ENCODE peak calls at places on chromosomes 13 and 19, in nine cellular contexts. I, D, T, W, E, V, P, M and B are unnamed samples.

GRCh38 chr19:5343848-5344247 is 3.2 kb upstream of the PTPRS start:
- DNase-seq in E (peak), P (no peak), D (no peak), I (no peak), W (no peak), M (no peak), T (no peak), V (no peak), B (no peak)

GRCh38 chr13:108924154-108924940 is 294.9 kb downstream of the MYO16 start:
- DNase-seq in V (no peak), W (no peak), E (no peak), M (peak), I (no peak), P (no peak), D (no peak), T (no peak), B (no peak)

GRCh38 chr19:34555447-34555846 is 73.9 kb downstream of the WTIP start:
- DNase-seq in P (no peak), D (no peak), T (no peak), E (no peak), M (peak), W (no peak), I (no peak), V (no peak), B (no peak)

GRCh38 chr19:45179063-45179847 is 671 bp downstream of the BLOC1S3 start:
- DNase-seq in I (peak), P (peak), V (peak), D (peak), E (no peak), W (no peak), T (no peak), M (no peak), B (peak)

GRCh38 chr19:23116802-23117571 is at the start of gene ZNF730:
- DNase-seq in P (peak), V (peak), M (no peak), D (peak), E (no peak), T (peak), W (peak), I (peak), B (no peak)

GRCh38 chr19:49806613-49806946 is 6.5 kb downstream of the FUZ start:
- DNase-seq in D (no peak), E (no peak), I (no peak), P (no peak), V (no peak), M (no peak), T (no peak), W (no peak), B (no peak)

GRCh38 chr19:38781058-38781457 is 7.7 kb upstream of the LGALS7 start:
- DNase-seq in W (no peak), T (no peak), I (no peak), E (no peak), M (no peak), D (no peak), V (no peak), P (no peak), B (no peak)

GRCh38 chr13:48275507-48275906 is 28.0 kb upstream of the RB1 start:
- DNase-seq in M (no peak), W (no peak), I (no peak), P (no peak), E (no peak), D (no peak), V (no peak), T (no peak), B (no peak)

GRCh38 chr19:3275583-3276340 is 51.3 kb downstream of the CELF5 start:
- DNase-seq in T (peak), P (peak), M (peak), I (peak), W (peak), E (peak), V (peak), D (peak), B (no peak)

GRCh38 chr19:1287622-1288527 is 2.2 kb downstream of the EFNA2 start:
- DNase-seq in D (no peak), W (no peak), V (no peak), E (no peak), T (no peak), P (no peak), I (no peak), M (no peak), B (no peak)

GRCh38 chr13:51066091-51066831 is 44.8 kb downstream of the C13orf42 start:
- DNase-seq in V (no peak), E (no peak), D (no peak), I (no peak), T (no peak), W (no peak), P (no peak), M (peak), B (no peak)

GRCh38 chr19:23957660-23958281 is 43.1 kb downstream of the ZNF726 start:
- DNase-seq in T (no peak), I (no peak), V (no peak), D (no peak), W (peak), M (peak), E (no peak), P (no peak), B (no peak)

GRCh38 chr13:27976362-27977177 is 7.5 kb upstream of the CDX2 start:
- DNase-seq in M (no peak), I (no peak), P (no peak), T (no peak), D (no peak), W (no peak), V (no peak), E (no peak), B (no peak)

GRCh38 chr19:51179297-51179696 is 37.2 kb downstream of the SIGLEC7 start:
- DNase-seq in W (no peak), P (no peak), T (no peak), V (no peak), I (no peak), E (no peak), D (no peak), M (no peak), B (no peak)

GRCh38 chr13:109945206-109945960 is 159.0 kb upstream of the IRS2 start:
- DNase-seq in W (no peak), M (peak), D (no peak), I (no peak), E (no peak), T (no peak), P (no peak), V (no peak), B (no peak)

GRCh38 chr19:17327654-17328516 is 6.8 kb downstream of the ANO8 start:
- DNase-seq in V (peak), P (no peak), M (no peak), W (no peak), E (no peak), I (peak), D (no peak), T (peak), B (no peak)

GRCh38 chr13:90562388-90562787 is 785.1 kb upstream of the MIR17HG start:
- DNase-seq in E (no peak), T (no peak), D (no peak), I (no peak), P (no peak), V (no peak), W (peak), M (no peak), B (no peak)

GRCh38 chr19:33175886-33176669 is 18.1 kb upstream of the LRP3 start:
- DNase-seq in M (peak), P (no peak), E (no peak), T (peak), W (peak), I (peak), D (peak), V (no peak), B (no peak)

GRCh38 chr19:36418287-36419001 is at the start of gene ZFP82:
- DNase-seq in W (peak), T (peak), M (peak), E (peak), D (peak), P (peak), V (peak), I (peak), B (peak)

GRCh38 chr19:41705393-41706174 is 2.8 kb upstream of the CEACAM5 start:
- DNase-seq in T (no peak), V (peak), I (no peak), P (no peak), D (no peak), M (no peak), E (no peak), W (no peak), B (peak)

GRCh38 chr19:5058456-5059190 is 89.7 kb downstream of the KDM4B start:
- DNase-seq in T (no peak), W (no peak), D (no peak), I (no peak), P (peak), E (peak), V (no peak), M (peak), B (no peak)

GRCh38 chr19:49150106-49150943 is 4.9 kb downstream of the HRC start:
- DNase-seq in D (peak), T (peak), M (peak), W (peak), I (no peak), E (peak), P (peak), V (peak), B (peak)

GRCh38 chr13:73945871-73946270 is 188.3 kb downstream of the KLF12 start:
- DNase-seq in P (no peak), I (no peak), T (no peak), E (peak), M (no peak), D (peak), V (no peak), W (no peak), B (no peak)

GRCh38 chr19:49502866-49503581 is 6.8 kb downstream of the RPS11 start:
- DNase-seq in T (no peak), E (peak), V (no peak), P (no peak), M (peak), I (peak), W (peak), D (peak), B (no peak)

GRCh38 chr19:18469245-18470107 is 31.5 kb upstream of the ISYNA1 start:
- DNase-seq in M (peak), D (peak), E (peak), I (peak), T (no peak), W (no peak), P (peak), V (peak), B (peak)

GRCh38 chr19:40576181-40576584 is 490 bp upstream of the SHKBP1 start:
- DNase-seq in M (no peak), V (no peak), E (no peak), W (no peak), T (no peak), P (no peak), D (no peak), I (no peak), B (no peak)

GRCh38 chr19:40621966-40622772 is 21.0 kb downstream of the LTBP4 start:
- DNase-seq in D (no peak), T (no peak), P (no peak), E (no peak), V (no peak), W (no peak), I (no peak), M (no peak), B (no peak)

GRCh38 chr19:40279761-40280607 is 5.2 kb downstream of the AKT2 start:
- DNase-seq in V (no peak), D (no peak), M (no peak), I (no peak), T (no peak), E (no peak), P (no peak), W (no peak), B (no peak)

GRCh38 chr19:11152318-11153062 is 3.1 kb downstream of the SPC24 start:
- DNase-seq in M (no peak), V (peak), W (no peak), E (peak), T (peak), P (no peak), I (no peak), D (no peak), B (peak)

GRCh38 chr13:98143601-98144500 is 957 bp downstream of the FARP1 start:
- DNase-seq in M (peak), I (no peak), P (no peak), E (no peak), T (no peak), W (no peak), D (peak), V (peak), B (peak)

GRCh38 chr19:5504115-5504514 is 48.9 kb downstream of the ZNRF4 start:
- DNase-seq in D (no peak), P (no peak), E (no peak), T (no peak), V (no peak), I (no peak), M (no peak), W (no peak), B (no peak)

GRCh38 chr19:38733493-38734175 is 10.6 kb downstream of the CAPN12 start:
- DNase-seq in W (no peak), I (no peak), V (no peak), D (no peak), T (peak), M (peak), P (no peak), E (no peak), B (no peak)

GRCh38 chr19:7677664-7678311 is 898 bp downstream of the MCEMP1 start:
- DNase-seq in W (no peak), M (no peak), V (no peak), I (no peak), T (no peak), D (no peak), E (no peak), P (no peak), B (no peak)

GRCh38 chr13:25217023-25217909 is 45.2 kb upstream of the AMER2 start:
- DNase-seq in D (no peak), T (no peak), V (no peak), P (no peak), M (peak), W (no peak), E (no peak), I (no peak), B (no peak)

GRCh38 chr13:102651392-102651791 is 43.5 kb downstream of the METTL21C start:
- DNase-seq in M (peak), T (no peak), D (no peak), I (no peak), P (no peak), W (no peak), V (no peak), E (no peak), B (no peak)